ENCODE peak calls at places on chromosomes 6 and 20, in nine cellular contexts. G is nephron progenitor cell, L is fibroblast of pulmonary artery, R is head of caudate nucleus, H is lung microvascular endothelial cell, N is A172, J is NCI-H146, U is AG04449, A is GM12865. T is an unnamed sample.

GRCh38 chr6:127459231-127459641 is at the start of gene KIAA0408:
- DNase-seq in N (peak; percentile 59), H (peak; percentile 24), R (peak; percentile 54), G (peak; percentile 44), A (peak; percentile 1), J (peak; percentile 27), U (peak; percentile 36), L (peak; percentile 82), T (no peak)

GRCh38 chr6:96836579-96837137 is 619 bp downstream of the GPR63 start:
- DNase-seq in A (peak; percentile 25), U (no peak), N (no peak), L (peak; percentile 21), R (peak; percentile 54), G (no peak), H (peak; percentile 2), J (peak; percentile 59), T (no peak)

GRCh38 chr20:34575271-34575670 is 16.8 kb downstream of the MAP1LC3A start:
- DNase-seq in G (no peak), L (no peak), A (no peak), H (no peak), U (no peak), J (no peak), R (no peak), N (no peak), T (no peak)

GRCh38 chr6:27545271-27546046 is 72.6 kb upstream of the ZNF184 start:
- DNase-seq in A (peak; percentile 91), J (peak; percentile 34), N (peak; percentile 73), U (no peak), R (no peak), G (peak; percentile 80), L (peak; percentile 64), H (peak; percentile 39), T (no peak)

GRCh38 chr6:88072462-88072861 is 24.8 kb downstream of the SPACA1 start:
- DNase-seq in N (no peak), U (no peak), A (no peak), H (no peak), J (no peak), G (no peak), L (no peak), R (no peak), T (no peak)

GRCh38 chr6:138526822-138527235 is 27.5 kb upstream of the NHSL1 start:
- DNase-seq in R (no peak), A (no peak), J (peak; percentile 68), L (no peak), G (no peak), N (no peak), H (no peak), U (no peak), T (no peak)

GRCh38 chr6:34837500-34837899 is 45.6 kb downstream of the BLTP3A start:
- DNase-seq in N (no peak), G (no peak), H (no peak), J (no peak), A (no peak), U (no peak), R (no peak), L (no peak), T (no peak)

GRCh38 chr6:44826277-44826676 is 438.8 kb downstream of the CDC5L start:
- DNase-seq in A (no peak), H (no peak), J (no peak), U (no peak), L (no peak), G (no peak), N (no peak), R (no peak), T (no peak)

GRCh38 chr6:119147101-119148053 is 68.9 kb upstream of the FAM184A start:
- DNase-seq in L (peak; percentile 94), A (peak; percentile 90), U (peak; percentile 82), G (no peak), H (peak; percentile 90), N (peak; percentile 96), R (no peak), J (no peak), T (peak; percentile 70)

GRCh38 chr6:148969679-148970078 is 222.8 kb downstream of the UST start:
- DNase-seq in H (peak; percentile 62), N (no peak), J (peak; percentile 98), L (no peak), R (no peak), G (peak; percentile 44), A (no peak), U (no peak), T (no peak)